ENCODE peak calls at places on chromosome 20, in nine cellular contexts. One of them, this sample, is unnamed.
A peak's percentile ranks its signal among the peaks of the same experiment; 100 is the strongest.

GRCh38 chr20:5670137-5670536 is 80.1 kb upstream of the SHLD1 start:
- DNase-seq in lower lobe of right lung: no peak
- DNase-seq in adrenal gland: no peak
- DNase-seq in keratinocyte: no peak
- DNase-seq in neural progenitor cell: no peak
- DNase-seq in cardiac muscle cell: no peak
- DNase-seq in IMR-90: no peak
- DNase-seq in PC-9: no peak
- DNase-seq in colonic mucosa: no peak
- DNase-seq in this sample: no peak

GRCh38 chr20:50293244-50294139 is 102.9 kb downstream of the CEBPB start:
- DNase-seq in cardiac muscle cell: no peak
- DNase-seq in neural progenitor cell: no peak
- DNase-seq in PC-9: no peak
- DNase-seq in keratinocyte: no peak
- DNase-seq in adrenal gland: no peak
- DNase-seq in colonic mucosa: no peak
- DNase-seq in lower lobe of right lung: no peak
- DNase-seq in IMR-90: no peak
- DNase-seq in this sample: no peak

GRCh38 chr20:34222208-34222607 is 19.0 kb upstream of the ASIP start:
- DNase-seq in cardiac muscle cell: peak; percentile 93
- DNase-seq in adrenal gland: no peak
- DNase-seq in PC-9: no peak
- DNase-seq in colonic mucosa: no peak
- DNase-seq in lower lobe of right lung: no peak
- DNase-seq in IMR-90: peak; percentile 98
- DNase-seq in neural progenitor cell: no peak
- DNase-seq in keratinocyte: no peak
- DNase-seq in this sample: no peak

GRCh38 chr20:37692447-37693166 is 1.2 kb upstream of the CTNNBL1 start:
- DNase-seq in keratinocyte: no peak
- DNase-seq in lower lobe of right lung: no peak
- DNase-seq in adrenal gland: no peak
- DNase-seq in IMR-90: no peak
- DNase-seq in cardiac muscle cell: no peak
- DNase-seq in PC-9: no peak
- DNase-seq in neural progenitor cell: no peak
- DNase-seq in colonic mucosa: no peak
- DNase-seq in this sample: no peak

GRCh38 chr20:13338999-13339411 is 117.9 kb downstream of the ISM1 start:
- DNase-seq in colonic mucosa: peak; percentile 64
- DNase-seq in PC-9: no peak
- DNase-seq in lower lobe of right lung: no peak
- DNase-seq in adrenal gland: no peak
- DNase-seq in neural progenitor cell: no peak
- DNase-seq in cardiac muscle cell: no peak
- DNase-seq in IMR-90: no peak
- DNase-seq in keratinocyte: no peak
- DNase-seq in this sample: no peak

GRCh38 chr20:46303176-46303956 is 4.9 kb downstream of the CDH22 start:
- DNase-seq in adrenal gland: no peak
- DNase-seq in IMR-90: no peak
- DNase-seq in colonic mucosa: no peak
- DNase-seq in lower lobe of right lung: no peak
- DNase-seq in neural progenitor cell: no peak
- DNase-seq in cardiac muscle cell: no peak
- DNase-seq in PC-9: no peak
- DNase-seq in keratinocyte: no peak
- DNase-seq in this sample: no peak

GRCh38 chr20:40571625-40572024 is 117.4 kb downstream of the MAFB start:
- DNase-seq in IMR-90: no peak
- DNase-seq in neural progenitor cell: no peak
- DNase-seq in adrenal gland: peak; percentile 19
- DNase-seq in colonic mucosa: no peak
- DNase-seq in lower lobe of right lung: no peak
- DNase-seq in keratinocyte: no peak
- DNase-seq in PC-9: no peak
- DNase-seq in cardiac muscle cell: no peak
- DNase-seq in this sample: no peak

GRCh38 chr20:60224914-60225313 is 266.7 kb downstream of the CDH26 start:
- DNase-seq in colonic mucosa: no peak
- DNase-seq in neural progenitor cell: peak; percentile 61
- DNase-seq in IMR-90: no peak
- DNase-seq in adrenal gland: no peak
- DNase-seq in lower lobe of right lung: no peak
- DNase-seq in keratinocyte: no peak
- DNase-seq in cardiac muscle cell: no peak
- DNase-seq in PC-9: no peak
- DNase-seq in this sample: no peak

GRCh38 chr20:35215066-35215956 is 11.2 kb upstream of the MMP24 start:
- DNase-seq in neural progenitor cell: no peak
- DNase-seq in IMR-90: peak; percentile 79
- DNase-seq in keratinocyte: no peak
- DNase-seq in colonic mucosa: no peak
- DNase-seq in cardiac muscle cell: peak; percentile 53
- DNase-seq in adrenal gland: no peak
- DNase-seq in PC-9: peak; percentile 52
- DNase-seq in lower lobe of right lung: no peak
- DNase-seq in this sample: no peak

GRCh38 chr20:24996449-24997195 is 4.1 kb upstream of the APMAP start:
- DNase-seq in IMR-90: no peak
- DNase-seq in adrenal gland: no peak
- DNase-seq in cardiac muscle cell: no peak
- DNase-seq in lower lobe of right lung: no peak
- DNase-seq in keratinocyte: no peak
- DNase-seq in PC-9: no peak
- DNase-seq in colonic mucosa: peak; percentile 11
- DNase-seq in neural progenitor cell: no peak
- DNase-seq in this sample: no peak

GRCh38 chr20:35750611-35751010 is 8.6 kb upstream of the RBM39 start:
- DNase-seq in lower lobe of right lung: no peak
- DNase-seq in neural progenitor cell: no peak
- DNase-seq in adrenal gland: no peak
- DNase-seq in cardiac muscle cell: no peak
- DNase-seq in PC-9: no peak
- DNase-seq in IMR-90: no peak
- DNase-seq in colonic mucosa: no peak
- DNase-seq in keratinocyte: no peak
- DNase-seq in this sample: no peak

GRCh38 chr20:38889792-38890496 is 36.3 kb upstream of the FAM83D start:
- DNase-seq in adrenal gland: no peak
- DNase-seq in colonic mucosa: no peak
- DNase-seq in PC-9: no peak
- DNase-seq in IMR-90: no peak
- DNase-seq in keratinocyte: no peak
- DNase-seq in lower lobe of right lung: no peak
- DNase-seq in neural progenitor cell: no peak
- DNase-seq in cardiac muscle cell: no peak
- DNase-seq in this sample: no peak

GRCh38 chr20:24470782-24471582 is 1.6 kb downstream of the SYNDIG1 start:
- DNase-seq in adrenal gland: no peak
- DNase-seq in keratinocyte: no peak
- DNase-seq in PC-9: no peak
- DNase-seq in colonic mucosa: no peak
- DNase-seq in lower lobe of right lung: no peak
- DNase-seq in cardiac muscle cell: no peak
- DNase-seq in IMR-90: no peak
- DNase-seq in neural progenitor cell: peak; percentile 51
- DNase-seq in this sample: no peak

GRCh38 chr20:19338960-19339359 is 126.5 kb downstream of the SLC24A3 start:
- DNase-seq in colonic mucosa: no peak
- DNase-seq in lower lobe of right lung: no peak
- DNase-seq in PC-9: no peak
- DNase-seq in neural progenitor cell: no peak
- DNase-seq in cardiac muscle cell: no peak
- DNase-seq in keratinocyte: no peak
- DNase-seq in adrenal gland: no peak
- DNase-seq in IMR-90: no peak
- DNase-seq in this sample: no peak

GRCh38 chr20:61869750-61870507 is 195.8 kb downstream of the TAF4 start:
- DNase-seq in keratinocyte: no peak
- DNase-seq in neural progenitor cell: no peak
- DNase-seq in IMR-90: no peak
- DNase-seq in cardiac muscle cell: no peak
- DNase-seq in PC-9: no peak
- DNase-seq in lower lobe of right lung: no peak
- DNase-seq in adrenal gland: no peak
- DNase-seq in colonic mucosa: no peak
- DNase-seq in this sample: no peak

GRCh38 chr20:24353135-24353694 is 116.2 kb upstream of the SYNDIG1 start:
- DNase-seq in neural progenitor cell: no peak
- DNase-seq in PC-9: no peak
- DNase-seq in adrenal gland: no peak
- DNase-seq in cardiac muscle cell: no peak
- DNase-seq in lower lobe of right lung: no peak
- DNase-seq in keratinocyte: no peak
- DNase-seq in IMR-90: no peak
- DNase-seq in colonic mucosa: no peak
- DNase-seq in this sample: no peak

GRCh38 chr20:24314053-24314452 is 155.4 kb upstream of the SYNDIG1 start:
- DNase-seq in colonic mucosa: no peak
- DNase-seq in keratinocyte: no peak
- DNase-seq in adrenal gland: no peak
- DNase-seq in PC-9: no peak
- DNase-seq in lower lobe of right lung: no peak
- DNase-seq in cardiac muscle cell: no peak
- DNase-seq in IMR-90: no peak
- DNase-seq in neural progenitor cell: no peak
- DNase-seq in this sample: no peak

GRCh38 chr20:16246870-16247269 is 326.4 kb downstream of the KIF16B start:
- DNase-seq in lower lobe of right lung: no peak
- DNase-seq in cardiac muscle cell: no peak
- DNase-seq in PC-9: no peak
- DNase-seq in adrenal gland: no peak
- DNase-seq in IMR-90: no peak
- DNase-seq in keratinocyte: no peak
- DNase-seq in colonic mucosa: no peak
- DNase-seq in neural progenitor cell: no peak
- DNase-seq in this sample: no peak

DNA sequence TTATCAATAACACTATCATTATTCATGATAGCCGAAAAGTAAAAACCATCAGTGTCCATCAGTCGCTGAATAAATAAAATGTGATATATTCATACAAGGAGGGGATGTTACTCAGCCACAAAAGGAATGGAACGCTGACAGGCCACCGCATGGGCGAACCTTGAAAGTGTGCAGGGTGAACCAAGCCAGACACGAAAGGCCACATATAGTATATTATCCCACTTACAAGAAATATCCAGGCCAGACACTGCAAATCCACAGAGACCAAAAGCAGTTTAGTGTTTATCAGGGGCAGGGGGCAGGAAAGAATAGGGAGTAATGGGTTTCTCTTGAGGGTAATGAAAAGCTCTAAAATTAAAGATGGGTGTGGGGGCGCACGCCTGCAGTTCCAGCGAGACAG is 5.7 kb downstream of the SOX18 start:
- DNase-seq in PC-9: no peak
- DNase-seq in IMR-90: no peak
- DNase-seq in colonic mucosa: no peak
- DNase-seq in keratinocyte: no peak
- DNase-seq in neural progenitor cell: no peak
- DNase-seq in adrenal gland: no peak
- DNase-seq in cardiac muscle cell: no peak
- DNase-seq in lower lobe of right lung: no peak
- DNase-seq in this sample: no peak
- H3K27me3 ChIP-seq in PC-9: peaks cover 20% of the 10 kb centered on the region
- H3K27me3 ChIP-seq in IMR-90: peaks cover 71% of the 10 kb centered on the region
- H3K27me3 ChIP-seq in colonic mucosa: peaks cover 54% of the 10 kb centered on the region
- H3K27me3 ChIP-seq in keratinocyte: peaks cover 56% of the 10 kb centered on the region
- H3K27me3 ChIP-seq in neural progenitor cell: peaks cover 100% of the 10 kb centered on the region
- H3K27me3 ChIP-seq in adrenal gland: peaks cover 49% of the 10 kb centered on the region
- H3K27me3 ChIP-seq in cardiac muscle cell: peaks cover 96% of the 10 kb centered on the region
- H3K27me3 ChIP-seq in lower lobe of right lung: peaks cover 58% of the 10 kb centered on the region
- H3K27me3 ChIP-seq in this sample: no peaks in the 10 kb centered on the region

DNA sequence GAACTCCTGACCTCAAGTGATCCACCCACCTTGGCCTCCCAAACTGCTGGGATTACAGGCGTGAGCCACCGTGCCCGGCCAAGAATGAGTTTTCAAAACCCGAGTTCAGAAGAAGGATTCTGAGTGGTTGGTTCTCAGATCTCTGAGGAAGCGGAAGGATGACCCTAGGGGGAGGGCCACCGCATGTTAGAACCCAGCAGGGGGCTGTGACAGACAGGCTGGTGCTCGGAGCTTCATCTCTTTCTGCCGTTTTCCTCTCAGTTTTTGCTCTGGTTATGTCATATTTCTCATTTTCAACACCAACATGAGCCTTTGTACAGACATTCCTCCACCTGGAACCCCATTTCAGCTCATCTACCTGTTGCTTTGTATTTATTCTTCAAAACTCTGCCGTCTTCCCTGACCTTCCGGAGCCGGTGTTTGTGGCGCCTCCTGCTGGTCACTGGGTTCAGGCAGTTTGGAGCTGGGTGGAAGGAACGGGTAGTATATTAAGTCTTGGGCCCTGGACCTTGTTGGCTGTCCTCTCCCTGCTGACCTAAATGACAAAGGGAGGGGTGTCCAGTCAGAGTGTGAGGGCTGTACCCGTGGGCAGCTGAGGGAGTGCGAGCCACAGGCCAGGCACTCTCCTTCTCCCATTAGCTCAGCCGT is at the start of gene DEFB123:
- DNase-seq in adrenal gland: no peak
- DNase-seq in lower lobe of right lung: no peak
- DNase-seq in cardiac muscle cell: no peak
- DNase-seq in keratinocyte: no peak
- DNase-seq in PC-9: no peak
- DNase-seq in neural progenitor cell: no peak
- DNase-seq in IMR-90: no peak
- DNase-seq in colonic mucosa: no peak
- DNase-seq in this sample: no peak
- TF ChIP-seq CTCF in adrenal gland: no peak
- TF ChIP-seq CTCF in lower lobe of right lung: no peak
- TF ChIP-seq CTCF in cardiac muscle cell: no peak
- TF ChIP-seq CTCF in keratinocyte: no peak
- TF ChIP-seq CTCF in PC-9: no peak
- TF ChIP-seq CTCF in neural progenitor cell: peak; percentile 4
- TF ChIP-seq CTCF in IMR-90: no peak
- TF ChIP-seq CTCF in colonic mucosa: no peak
- TF ChIP-seq CTCF in this sample: peak; percentile 88

DNA sequence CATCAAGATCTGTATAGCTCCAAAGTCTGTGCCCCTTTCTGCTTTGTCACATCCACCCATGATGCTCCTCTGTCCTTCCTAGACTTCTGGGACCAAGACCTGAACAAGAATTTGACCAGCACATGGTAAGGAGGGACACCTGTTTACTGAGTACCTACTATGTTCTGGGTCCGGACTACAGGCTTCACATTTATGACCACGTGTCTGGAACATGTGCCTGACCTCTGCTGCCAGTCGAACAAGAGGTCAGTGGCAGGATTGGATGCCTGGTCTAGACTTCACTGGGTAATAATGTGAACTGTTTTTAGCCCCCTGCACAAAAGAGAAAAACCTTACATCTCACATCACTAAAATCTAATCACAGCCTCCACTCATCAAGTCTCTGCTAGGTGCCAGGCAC is 7.3 kb upstream of the PDYN start:
- DNase-seq in cardiac muscle cell: no peak
- DNase-seq in neural progenitor cell: no peak
- DNase-seq in adrenal gland: no peak
- DNase-seq in colonic mucosa: no peak
- DNase-seq in lower lobe of right lung: no peak
- DNase-seq in keratinocyte: no peak
- DNase-seq in IMR-90: no peak
- DNase-seq in PC-9: no peak
- DNase-seq in this sample: no peak
- H3K27me3 ChIP-seq in cardiac muscle cell: peaks cover 98% of the 10 kb centered on the region
- H3K27me3 ChIP-seq in neural progenitor cell: no peaks in the 10 kb centered on the region
- H3K27me3 ChIP-seq in adrenal gland: no peaks in the 10 kb centered on the region
- H3K27me3 ChIP-seq in colonic mucosa: no peaks in the 10 kb centered on the region
- H3K27me3 ChIP-seq in lower lobe of right lung: peaks cover 81% of the 10 kb centered on the region
- H3K27me3 ChIP-seq in keratinocyte: peaks cover 24% of the 10 kb centered on the region
- H3K27me3 ChIP-seq in IMR-90: peaks cover 7% of the 10 kb centered on the region
- H3K27me3 ChIP-seq in PC-9: peaks cover 66% of the 10 kb centered on the region
- H3K27me3 ChIP-seq in this sample: peaks cover 25% of the 10 kb centered on the region

GRCh38 chr20:4026093-4026601 is 10.8 kb upstream of the RNF24 start:
- DNase-seq in adrenal gland: no peak
- DNase-seq in colonic mucosa: no peak
- DNase-seq in cardiac muscle cell: peak; percentile 93
- DNase-seq in lower lobe of right lung: no peak
- DNase-seq in neural progenitor cell: peak; percentile 26
- DNase-seq in keratinocyte: no peak
- DNase-seq in IMR-90: peak; percentile 88
- DNase-seq in PC-9: no peak
- DNase-seq in this sample: no peak
- TF ChIP-seq CTCF in adrenal gland: no peak
- TF ChIP-seq CTCF in colonic mucosa: no peak
- TF ChIP-seq CTCF in cardiac muscle cell: peak; percentile 74
- TF ChIP-seq CTCF in lower lobe of right lung: peak; percentile 24
- TF ChIP-seq CTCF in neural progenitor cell: peak; percentile 10
- TF ChIP-seq CTCF in keratinocyte: peak; percentile 49
- TF ChIP-seq CTCF in IMR-90: peak; percentile 52
- TF ChIP-seq CTCF in PC-9: no peak
- TF ChIP-seq CTCF in this sample: peak; percentile 27

This sample was measured in Panc1.